ENCODE peak calls at places on chromosomes 1 and 21, in seven cellular contexts. One of them, this sample, is unnamed.
A peak's percentile ranks its signal among the peaks of the same experiment; 100 is the strongest.

GRCh38 chr1:160972939-160973338 is 18.3 kb upstream of the ITLN2 start:
- DNase-seq in adrenal gland: no peak
- DNase-seq in breast epithelium: no peak
- DNase-seq in heart left ventricle: no peak
- DNase-seq in A549: no peak
- DNase-seq in uterus: no peak
- DNase-seq in ovary: no peak
- DNase-seq in this sample: no peak

GRCh38 chr21:43287974-43288755 is 119.4 kb downstream of the CRYAA start:
- DNase-seq in adrenal gland: no peak
- DNase-seq in breast epithelium: no peak
- DNase-seq in heart left ventricle: no peak
- DNase-seq in A549: no peak
- DNase-seq in uterus: no peak
- DNase-seq in ovary: peak; percentile 8
- DNase-seq in this sample: no peak

GRCh38 chr1:172602706-172603105 is 56.2 kb upstream of the FASLG start:
- DNase-seq in adrenal gland: no peak
- DNase-seq in breast epithelium: no peak
- DNase-seq in heart left ventricle: no peak
- DNase-seq in A549: no peak
- DNase-seq in uterus: no peak
- DNase-seq in ovary: no peak
- DNase-seq in this sample: no peak

GRCh38 chr21:42262826-42263225 is 43.9 kb downstream of the ABCG1 start:
- DNase-seq in adrenal gland: peak; percentile 97
- DNase-seq in breast epithelium: peak; percentile 85
- DNase-seq in heart left ventricle: peak; percentile 78
- DNase-seq in A549: peak; percentile 8
- DNase-seq in uterus: peak; percentile 33
- DNase-seq in ovary: peak; percentile 57
- DNase-seq in this sample: no peak

GRCh38 chr21:39666681-39667315 is 54.1 kb downstream of the B3GALT5 start:
- DNase-seq in adrenal gland: no peak
- DNase-seq in breast epithelium: no peak
- DNase-seq in heart left ventricle: no peak
- DNase-seq in A549: no peak
- DNase-seq in uterus: no peak
- DNase-seq in ovary: no peak
- DNase-seq in this sample: no peak

GRCh38 chr1:44907909-44908308 is 64.9 kb upstream of the PTCH2 start:
- DNase-seq in adrenal gland: no peak
- DNase-seq in breast epithelium: no peak
- DNase-seq in heart left ventricle: no peak
- DNase-seq in A549: no peak
- DNase-seq in uterus: no peak
- DNase-seq in ovary: no peak
- DNase-seq in this sample: no peak

GRCh38 chr1:50418600-50419109 is 4.6 kb downstream of the DMRTA2 start:
- DNase-seq in adrenal gland: no peak
- DNase-seq in breast epithelium: no peak
- DNase-seq in heart left ventricle: no peak
- DNase-seq in A549: no peak
- DNase-seq in uterus: no peak
- DNase-seq in ovary: no peak
- DNase-seq in this sample: no peak

GRCh38 chr1:9143250-9143649 is 14.3 kb upstream of the GPR157 start:
- DNase-seq in adrenal gland: peak; percentile 74
- DNase-seq in breast epithelium: no peak
- DNase-seq in heart left ventricle: no peak
- DNase-seq in A549: no peak
- DNase-seq in uterus: no peak
- DNase-seq in ovary: no peak
- DNase-seq in this sample: no peak

GRCh38 chr1:99176753-99177152 is 87.5 kb upstream of the PLPPR4 start:
- DNase-seq in adrenal gland: no peak
- DNase-seq in breast epithelium: no peak
- DNase-seq in heart left ventricle: no peak
- DNase-seq in A549: no peak
- DNase-seq in uterus: no peak
- DNase-seq in ovary: no peak
- DNase-seq in this sample: no peak

GRCh38 chr1:193677874-193678273 is 491.5 kb upstream of the B3GALT2 start:
- DNase-seq in adrenal gland: no peak
- DNase-seq in breast epithelium: no peak
- DNase-seq in heart left ventricle: no peak
- DNase-seq in A549: no peak
- DNase-seq in uterus: no peak
- DNase-seq in ovary: no peak
- DNase-seq in this sample: no peak

GRCh38 chr21:45635271-45636151 is 8.0 kb upstream of the PCBP3 start:
- DNase-seq in adrenal gland: no peak
- DNase-seq in breast epithelium: no peak
- DNase-seq in heart left ventricle: no peak
- DNase-seq in A549: no peak
- DNase-seq in uterus: no peak
- DNase-seq in ovary: no peak
- DNase-seq in this sample: no peak

GRCh38 chr1:216346521-216346920 is 76.7 kb downstream of the USH2A start:
- DNase-seq in adrenal gland: no peak
- DNase-seq in breast epithelium: no peak
- DNase-seq in heart left ventricle: no peak
- DNase-seq in A549: no peak
- DNase-seq in uterus: no peak
- DNase-seq in ovary: no peak
- DNase-seq in this sample: no peak

GRCh38 chr21:16145052-16145451 is 415.3 kb downstream of the USP25 start:
- DNase-seq in adrenal gland: no peak
- DNase-seq in breast epithelium: no peak
- DNase-seq in heart left ventricle: no peak
- DNase-seq in A549: no peak
- DNase-seq in uterus: no peak
- DNase-seq in ovary: no peak
- DNase-seq in this sample: no peak

GRCh38 chr1:187261637-187262036 is 432.9 kb downstream of the PLA2G4A start:
- DNase-seq in adrenal gland: no peak
- DNase-seq in breast epithelium: no peak
- DNase-seq in heart left ventricle: no peak
- DNase-seq in A549: no peak
- DNase-seq in uterus: no peak
- DNase-seq in ovary: no peak
- DNase-seq in this sample: no peak

GRCh38 chr1:154884868-154885706 is 15.0 kb upstream of the KCNN3 start:
- DNase-seq in adrenal gland: no peak
- DNase-seq in breast epithelium: no peak
- DNase-seq in heart left ventricle: no peak
- DNase-seq in A549: no peak
- DNase-seq in uterus: no peak
- DNase-seq in ovary: no peak
- DNase-seq in this sample: no peak

GRCh38 chr1:236495359-236496120 is 28.2 kb upstream of the LGALS8 start:
- DNase-seq in adrenal gland: no peak
- DNase-seq in breast epithelium: no peak
- DNase-seq in heart left ventricle: no peak
- DNase-seq in A549: no peak
- DNase-seq in uterus: no peak
- DNase-seq in ovary: no peak
- DNase-seq in this sample: no peak

GRCh38 chr1:196143602-196144342 is 464.5 kb downstream of the KCNT2 start:
- DNase-seq in adrenal gland: no peak
- DNase-seq in breast epithelium: no peak
- DNase-seq in heart left ventricle: no peak
- DNase-seq in A549: no peak
- DNase-seq in uterus: no peak
- DNase-seq in ovary: no peak
- DNase-seq in this sample: no peak

GRCh38 chr1:115063238-115063901 is 25.9 kb downstream of the TSPAN2 start:
- DNase-seq in adrenal gland: no peak
- DNase-seq in breast epithelium: no peak
- DNase-seq in heart left ventricle: no peak
- DNase-seq in A549: no peak
- DNase-seq in uterus: no peak
- DNase-seq in ovary: no peak
- DNase-seq in this sample: peak; percentile 32

GRCh38 chr1:219174672-219175564 is 1.2 kb downstream of the LYPLAL1 start:
- DNase-seq in adrenal gland: peak; percentile 39
- DNase-seq in breast epithelium: no peak
- DNase-seq in heart left ventricle: peak; percentile 13
- DNase-seq in A549: no peak
- DNase-seq in uterus: peak; percentile 30
- DNase-seq in ovary: no peak
- DNase-seq in this sample: peak; percentile 52

GRCh38 chr1:89894802-89895201 is 74.0 kb downstream of the LRRC8D start:
- DNase-seq in adrenal gland: no peak
- DNase-seq in breast epithelium: no peak
- DNase-seq in heart left ventricle: no peak
- DNase-seq in A549: no peak
- DNase-seq in uterus: no peak
- DNase-seq in ovary: no peak
- DNase-seq in this sample: no peak
- H3K4me1 ChIP-seq in adrenal gland: peaks cover 10% of the 10 kb centered on the region
- H3K4me1 ChIP-seq in breast epithelium: no peaks in the 10 kb centered on the region
- H3K4me1 ChIP-seq in heart left ventricle: peaks cover 14% of the 10 kb centered on the region
- H3K4me1 ChIP-seq in A549: peaks cover 91% of the 10 kb centered on the region
- H3K4me1 ChIP-seq in uterus: no peaks in the 10 kb centered on the region
- H3K4me1 ChIP-seq in ovary: no peaks in the 10 kb centered on the region
- H3K4me1 ChIP-seq in this sample: peaks cover 3% of the 10 kb centered on the region

GRCh38 chr1:212977781-212978645 is 27.7 kb downstream of the VASH2 start:
- DNase-seq in adrenal gland: no peak
- DNase-seq in breast epithelium: no peak
- DNase-seq in heart left ventricle: no peak
- DNase-seq in A549: no peak
- DNase-seq in uterus: no peak
- DNase-seq in ovary: no peak
- DNase-seq in this sample: no peak
- TF ChIP-seq POLR2A in adrenal gland: no peak
- TF ChIP-seq POLR2A in breast epithelium: no peak
- TF ChIP-seq POLR2A in heart left ventricle: no peak
- TF ChIP-seq POLR2A in A549: no peak
- TF ChIP-seq POLR2A in uterus: no peak
- TF ChIP-seq POLR2A in ovary: no peak
- TF ChIP-seq POLR2A in this sample: no peak

GRCh38 chr1:175400811-175401210 is 208.2 kb upstream of the KIAA0040 start:
- DNase-seq in adrenal gland: no peak
- DNase-seq in breast epithelium: no peak
- DNase-seq in heart left ventricle: no peak
- DNase-seq in A549: no peak
- DNase-seq in uterus: no peak
- DNase-seq in ovary: no peak
- DNase-seq in this sample: no peak

GRCh38 chr1:175397103-175397502 is 204.5 kb upstream of the KIAA0040 start:
- DNase-seq in adrenal gland: no peak
- DNase-seq in breast epithelium: no peak
- DNase-seq in heart left ventricle: no peak
- DNase-seq in A549: no peak
- DNase-seq in uterus: no peak
- DNase-seq in ovary: no peak
- DNase-seq in this sample: no peak

DNA sequence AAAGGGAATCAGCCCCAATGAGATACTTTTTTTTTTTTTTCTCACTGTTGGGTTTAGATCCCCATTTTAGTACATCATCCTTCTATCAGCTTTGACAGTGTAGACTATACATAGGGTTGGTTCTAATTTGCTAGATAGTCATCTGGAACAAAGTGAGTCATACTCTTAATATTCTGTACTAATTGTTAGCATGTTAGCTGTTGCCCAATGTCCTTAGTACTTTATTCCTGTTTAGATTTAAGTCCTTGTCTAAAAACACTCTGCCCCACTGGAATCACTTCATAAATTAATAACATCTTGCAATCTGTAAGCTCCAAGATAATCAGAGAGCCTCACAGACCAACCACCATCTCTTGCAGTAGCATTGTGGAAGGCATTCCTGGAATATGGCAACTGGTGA is 209.8 kb upstream of the KIAA0040 start:
- DNase-seq in adrenal gland: no peak
- DNase-seq in breast epithelium: no peak
- DNase-seq in heart left ventricle: no peak
- DNase-seq in A549: no peak
- DNase-seq in uterus: no peak
- DNase-seq in ovary: no peak
- DNase-seq in this sample: no peak
- H3K4me3 ChIP-seq in adrenal gland: no peak overlapping the region
- H3K4me3 ChIP-seq in breast epithelium: no peak overlapping the region
- H3K4me3 ChIP-seq in heart left ventricle: no peak overlapping the region
- H3K4me3 ChIP-seq in A549: no peak overlapping the region
- H3K4me3 ChIP-seq in uterus: no peak overlapping the region
- H3K4me3 ChIP-seq in ovary: no peak overlapping the region
- H3K4me3 ChIP-seq in this sample: no peak overlapping the region

GRCh38 chr1:201498621-201499020 is 8.3 kb downstream of the CSRP1 start:
- DNase-seq in adrenal gland: no peak
- DNase-seq in breast epithelium: no peak
- DNase-seq in heart left ventricle: no peak
- DNase-seq in A549: no peak
- DNase-seq in uterus: no peak
- DNase-seq in ovary: no peak
- DNase-seq in this sample: no peak
- H3K4me1 ChIP-seq in adrenal gland: peaks cover 8% of the 10 kb centered on the region
- H3K4me1 ChIP-seq in breast epithelium: peaks cover 34% of the 10 kb centered on the region
- H3K4me1 ChIP-seq in heart left ventricle: peaks cover 88% of the 10 kb centered on the region
- H3K4me1 ChIP-seq in A549: peaks cover 56% of the 10 kb centered on the region
- H3K4me1 ChIP-seq in uterus: peaks cover 34% of the 10 kb centered on the region
- H3K4me1 ChIP-seq in ovary: peaks cover 59% of the 10 kb centered on the region
- H3K4me1 ChIP-seq in this sample: peaks cover 45% of the 10 kb centered on the region

DNA sequence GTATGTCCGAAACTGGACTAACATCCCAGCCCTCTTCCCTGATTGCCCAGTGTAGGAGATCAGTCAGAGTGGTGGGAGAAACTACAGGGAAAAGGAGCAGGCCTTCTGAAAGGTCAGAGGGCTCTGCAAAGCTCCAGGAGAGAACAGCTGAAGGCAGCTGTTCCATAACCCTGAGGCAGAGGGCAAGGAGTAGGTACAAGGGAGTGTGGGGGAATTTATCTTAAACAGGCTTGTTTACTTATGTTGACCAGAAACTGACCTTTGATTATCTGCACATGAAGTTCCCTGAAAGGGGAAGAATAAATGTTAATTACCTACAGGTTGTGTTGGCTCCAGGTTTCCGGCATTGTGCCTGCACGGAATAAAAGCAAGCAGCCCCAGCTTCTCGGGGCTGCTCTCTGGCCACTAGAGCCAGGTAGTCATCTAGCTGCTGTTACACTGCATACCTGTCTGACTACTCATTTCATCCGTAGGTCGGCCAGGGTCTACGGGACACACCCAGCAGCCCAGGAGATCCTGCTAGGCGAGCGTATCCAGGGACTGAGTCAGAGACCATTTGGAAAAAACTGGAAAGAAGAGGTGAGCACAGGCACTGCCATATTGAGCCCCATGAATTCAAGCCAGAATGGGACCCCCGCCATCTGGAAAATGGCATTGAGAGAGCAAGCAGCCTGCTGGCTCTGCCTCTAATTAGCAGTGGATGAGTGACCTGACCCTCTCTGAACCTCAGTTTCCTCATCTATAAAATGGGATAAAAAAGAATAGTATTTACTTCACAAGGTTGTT is 14.9 kb upstream of the PAQR7 start:
- DNase-seq in adrenal gland: no peak
- DNase-seq in breast epithelium: no peak
- DNase-seq in heart left ventricle: no peak
- DNase-seq in A549: peak; percentile 66
- DNase-seq in uterus: no peak
- DNase-seq in ovary: no peak
- DNase-seq in this sample: no peak
- TF ChIP-seq POLR2A in adrenal gland: no peak
- TF ChIP-seq POLR2A in breast epithelium: no peak
- TF ChIP-seq POLR2A in heart left ventricle: no peak
- TF ChIP-seq POLR2A in A549: no peak
- TF ChIP-seq POLR2A in uterus: no peak
- TF ChIP-seq POLR2A in ovary: no peak
- TF ChIP-seq POLR2A in this sample: no peak

This sample was measured in testis.